ENCODE peak calls at places on chromosomes 12 and 14, in ten cellular contexts. K is lung, H is colonic mucosa, C is heart left ventricle, T is adrenal gland, S is prostate gland, G is transverse colon, X is fibroblast of lung, W is PC-9, R is omental fat pad. L is an unnamed sample.

GRCh38 chr12:94941440-94941862 is 62.0 kb downstream of the NDUFA12 start:
- DNase-seq in K (peak), H (peak), C (peak), T (peak), S (no peak), G (no peak), X (peak), W (peak), R (no peak), L (no peak)

GRCh38 chr14:35250319-35250718 is 41.9 kb upstream of the PSMA6 start:
- DNase-seq in K (no peak), H (no peak), C (no peak), T (no peak), S (no peak), G (no peak), X (no peak), W (no peak), R (no peak), L (no peak)

GRCh38 chr12:109763201-109763841 is 49.7 kb downstream of the FAM222A start:
- DNase-seq in K (no peak), H (peak), C (peak), T (peak), S (no peak), G (peak), X (peak), W (no peak), R (no peak), L (peak)

GRCh38 chr12:93634416-93634815 is 42.8 kb upstream of the CRADD start:
- DNase-seq in K (no peak), H (no peak), C (no peak), T (no peak), S (no peak), G (no peak), X (peak), W (no peak), R (no peak), L (no peak)

GRCh38 chr14:74952195-74952665 is 3.2 kb downstream of the PGF start:
- DNase-seq in K (no peak), H (no peak), C (no peak), T (no peak), S (no peak), G (no peak), X (no peak), W (no peak), R (no peak), L (no peak)

GRCh38 chr14:97028382-97028781 is 231.2 kb downstream of the VRK1 start:
- DNase-seq in K (no peak), H (no peak), C (no peak), T (no peak), S (no peak), G (no peak), X (no peak), W (no peak), R (no peak), L (no peak)

GRCh38 chr12:88597361-88597760 is 17.1 kb upstream of the KITLG start:
- DNase-seq in K (no peak), H (no peak), C (no peak), T (no peak), S (no peak), G (no peak), X (no peak), W (no peak), R (no peak), L (no peak)

GRCh38 chr14:104240426-104241157 is 102.2 kb downstream of the KIF26A start:
- DNase-seq in K (no peak), H (peak), C (no peak), T (peak), S (no peak), G (peak), X (no peak), W (no peak), R (no peak), L (no peak)

GRCh38 chr14:104885973-104886689 is 21.1 kb downstream of the CEP170B start:
- DNase-seq in K (no peak), H (no peak), C (no peak), T (no peak), S (no peak), G (peak), X (no peak), W (no peak), R (peak), L (no peak)

GRCh38 chr14:89748004-89748403 is 206.5 kb downstream of the EFCAB11 start:
- DNase-seq in K (no peak), H (no peak), C (no peak), T (no peak), S (no peak), G (no peak), X (peak), W (no peak), R (no peak), L (no peak)

GRCh38 chr12:86137936-86138335 is 118.3 kb downstream of the MGAT4C start:
- DNase-seq in K (no peak), H (no peak), C (no peak), T (no peak), S (no peak), G (no peak), X (peak), W (no peak), R (no peak), L (no peak)

GRCh38 chr12:19288603-19289244 is 150.6 kb upstream of the AEBP2 start:
- DNase-seq in K (no peak), H (no peak), C (no peak), T (no peak), S (no peak), G (no peak), X (peak), W (no peak), R (no peak), L (no peak)

GRCh38 chr14:103880334-103880985 is 33.1 kb upstream of the PPP1R13B start:
- DNase-seq in K (peak), H (peak), C (peak), T (peak), S (peak), G (peak), X (peak), W (peak), R (peak), L (no peak)

GRCh38 chr14:50123062-50123461 is 6.7 kb upstream of the VCPKMT start:
- DNase-seq in K (no peak), H (no peak), C (no peak), T (no peak), S (no peak), G (no peak), X (no peak), W (no peak), R (no peak), L (no peak)

GRCh38 chr14:24715239-24715638 is 81.2 kb upstream of the GZMB start:
- DNase-seq in K (no peak), H (no peak), C (no peak), T (no peak), S (no peak), G (no peak), X (no peak), W (no peak), R (no peak), L (no peak)

GRCh38 chr14:100994082-100994481 is 90.6 kb upstream of the RTL1 start:
- DNase-seq in K (no peak), H (no peak), C (no peak), T (no peak), S (no peak), G (no peak), X (peak), W (no peak), R (no peak), L (no peak)

GRCh38 chr12:32988982-32989381 is 92.4 kb upstream of the PKP2 start:
- DNase-seq in K (no peak), H (no peak), C (no peak), T (no peak), S (no peak), G (no peak), X (peak), W (peak), R (no peak), L (no peak)

GRCh38 chr12:116040412-116040811 is 237.1 kb downstream of the MED13L start:
- DNase-seq in K (no peak), H (no peak), C (no peak), T (no peak), S (no peak), G (no peak), X (peak), W (no peak), R (no peak), L (no peak)

GRCh38 chr12:41556176-41556575 is 368.1 kb downstream of the PDZRN4 start:
- DNase-seq in K (no peak), H (no peak), C (no peak), T (no peak), S (no peak), G (no peak), X (no peak), W (no peak), R (no peak), L (no peak)

GRCh38 chr12:120831648-120832267 is 72.4 kb downstream of the SPPL3 start:
- DNase-seq in K (no peak), H (no peak), C (no peak), T (no peak), S (no peak), G (no peak), X (peak), W (no peak), R (no peak), L (no peak)

GRCh38 chr12:3732901-3733300 is 20.0 kb downstream of the CRACR2A start:
- DNase-seq in K (peak), H (peak), C (no peak), T (no peak), S (no peak), G (peak), X (no peak), W (no peak), R (no peak), L (no peak)

GRCh38 chr14:85471156-85471555 is 58.8 kb upstream of the FLRT2 start:
- DNase-seq in K (no peak), H (no peak), C (no peak), T (no peak), S (no peak), G (no peak), X (peak), W (no peak), R (no peak), L (no peak)

GRCh38 chr12:22042981-22043669 is 2.9 kb upstream of the CMAS start:
- DNase-seq in K (no peak), H (peak), C (no peak), T (no peak), S (no peak), G (no peak), X (peak), W (peak), R (no peak), L (no peak)

GRCh38 chr12:65199604-65200003 is 30.2 kb downstream of the LEMD3 start:
- DNase-seq in K (no peak), H (no peak), C (no peak), T (no peak), S (no peak), G (no peak), X (no peak), W (no peak), R (no peak), L (no peak)

GRCh38 chr14:21860172-21860571 is 186.6 kb upstream of the OR4E1 start:
- DNase-seq in K (no peak), H (no peak), C (no peak), T (no peak), S (no peak), G (no peak), X (no peak), W (no peak), R (no peak), L (no peak)

GRCh38 chr12:58310828-58311273 is 369.5 kb downstream of the ATP23 start:
- DNase-seq in K (no peak), H (no peak), C (no peak), T (no peak), S (no peak), G (no peak), X (peak), W (peak), R (no peak), L (no peak)

DNA sequence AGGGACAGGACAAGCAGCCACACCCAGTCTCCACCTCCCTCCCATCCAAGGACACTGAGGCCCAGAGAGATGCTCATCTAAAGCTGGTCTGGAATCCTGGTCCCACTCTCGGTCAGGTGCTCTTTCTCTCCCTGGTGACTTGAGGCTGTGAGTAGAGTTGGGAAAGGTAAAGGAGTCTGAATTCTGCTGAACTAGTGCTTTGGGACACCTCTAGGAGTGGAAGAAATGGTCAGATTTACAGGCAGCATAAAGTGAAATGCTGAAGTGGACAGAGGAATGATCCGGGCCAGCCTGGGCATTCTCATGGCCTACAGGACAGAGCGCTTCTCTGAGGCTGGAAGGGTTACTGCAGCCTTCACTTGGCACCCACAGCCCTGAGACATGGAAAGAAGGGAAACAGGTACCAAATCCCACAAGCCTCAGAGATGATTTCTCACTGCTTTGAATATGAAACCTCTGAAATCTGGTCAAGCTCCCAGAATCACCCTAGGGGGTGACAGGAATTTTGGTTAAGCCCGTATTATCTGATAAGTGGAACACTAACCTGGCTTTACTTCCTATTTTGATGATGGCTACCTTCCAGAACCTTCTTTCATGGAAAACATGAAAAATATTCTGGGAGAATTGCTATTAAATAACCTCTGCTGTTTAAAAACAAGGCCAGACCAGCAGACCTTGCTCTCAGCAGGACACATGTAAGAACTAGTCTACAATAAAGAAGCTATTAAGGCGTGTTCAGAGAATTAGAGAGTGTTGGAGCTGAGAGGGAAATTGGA is 281.7 kb downstream of the ZFP36L1 start:
- DNase-seq in K (no peak), H (no peak), C (no peak), T (no peak), S (no peak), G (no peak), X (peak), W (no peak), R (no peak), L (no peak)
- TF ChIP-seq CTCF in K (no peak), H (no peak), C (no peak), T (no peak), S (no peak), G (no peak), X (no peak), W (no peak), R (no peak), L (no peak)

DNA sequence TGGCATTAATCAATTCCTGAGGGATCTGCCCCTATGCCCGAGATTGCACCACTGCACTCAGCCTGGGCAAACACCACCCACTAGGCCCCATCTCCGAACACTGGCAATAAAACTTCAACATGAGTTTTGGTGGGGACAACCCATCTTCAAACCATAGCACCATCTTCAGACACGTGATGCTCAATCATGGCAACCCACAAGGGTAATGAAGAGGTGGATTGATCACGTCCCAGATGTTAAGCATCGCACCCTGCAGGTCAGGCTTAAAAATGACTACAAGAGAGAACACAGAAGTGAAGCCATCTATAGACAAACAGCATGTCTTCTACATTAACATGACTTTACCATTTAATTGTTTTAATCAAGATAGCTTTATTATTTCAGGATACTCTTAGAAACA is 42.8 kb upstream of the DDHD1 start:
- DNase-seq in K (no peak), H (no peak), C (no peak), T (no peak), S (no peak), G (no peak), X (no peak), W (no peak), R (no peak), L (no peak)
- TF ChIP-seq CTCF in K (no peak), H (no peak), C (no peak), T (no peak), S (no peak), G (no peak), X (no peak), W (no peak), R (no peak), L (no peak)

GRCh38 chr12:79121486-79121885 is 256.9 kb downstream of the SYT1 start:
- DNase-seq in K (no peak), H (no peak), C (no peak), T (no peak), S (no peak), G (no peak), X (no peak), W (no peak), R (no peak), L (no peak)
- TF ChIP-seq CTCF in K (no peak), H (no peak), C (no peak), T (no peak), S (no peak), G (no peak), X (no peak), W (peak), R (no peak), L (peak)

DNA sequence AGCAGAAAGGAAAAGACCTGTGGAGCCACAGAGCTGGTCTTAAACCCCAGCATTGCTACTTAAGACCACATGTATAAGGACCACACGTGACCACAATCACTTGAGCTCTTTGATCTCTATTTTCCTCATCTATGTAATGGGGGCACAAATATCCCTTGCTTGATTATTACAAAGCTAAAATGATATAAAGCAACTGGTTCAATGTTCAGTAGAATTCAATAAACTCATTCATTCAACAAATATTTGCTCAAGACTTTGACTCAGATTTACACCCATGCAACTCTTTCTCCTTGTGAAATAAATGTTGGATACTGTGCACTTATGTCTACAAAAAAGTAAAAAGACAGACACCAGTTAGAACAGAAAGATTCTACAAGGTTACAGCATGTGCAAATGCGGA is 21.9 kb upstream of the CHPT1 start:
- DNase-seq in K (no peak), H (no peak), C (no peak), T (no peak), S (no peak), G (no peak), X (no peak), W (no peak), R (no peak), L (no peak)
- TF ChIP-seq CTCF in K (no peak), H (no peak), C (no peak), T (no peak), S (no peak), G (no peak), X (no peak), W (no peak), R (no peak), L (no peak)

GRCh38 chr12:48080285-48080684 is 25.6 kb downstream of the SENP1 start:
- DNase-seq in K (no peak), H (no peak), C (no peak), T (no peak), S (no peak), G (no peak), X (no peak), W (no peak), R (no peak), L (no peak)
- TF ChIP-seq CTCF in K (no peak), H (no peak), C (no peak), T (no peak), S (no peak), G (no peak), X (no peak), W (no peak), R (no peak), L (no peak)

L was measured in chondrocyte.